ENCODE peak calls at places on chromosomes 13 and 19, in four cellular contexts. One of them, this sample, is unnamed.

GRCh38 chr13:28754698-28755545 is 36.2 kb upstream of the SLC46A3 start:
- DNase-seq in prostate gland: no peak
- DNase-seq in breast epithelium: no peak
- DNase-seq in ovary: no peak
- DNase-seq in this sample: no peak

GRCh38 chr19:1311543-1312091 is 25.9 kb downstream of the EFNA2 start:
- DNase-seq in prostate gland: no peak
- DNase-seq in breast epithelium: no peak
- DNase-seq in ovary: no peak
- DNase-seq in this sample: no peak

GRCh38 chr13:97429681-97430081 is 4.3 kb upstream of the RAP2A start:
- DNase-seq in prostate gland: no peak
- DNase-seq in breast epithelium: no peak
- DNase-seq in ovary: no peak
- DNase-seq in this sample: no peak

GRCh38 chr19:45448887-45449299 is 18.9 kb upstream of the FOSB start:
- DNase-seq in prostate gland: no peak
- DNase-seq in breast epithelium: no peak
- DNase-seq in ovary: no peak
- DNase-seq in this sample: peak

GRCh38 chr13:28495586-28496564 is 947 bp upstream of the FLT1 start:
- DNase-seq in prostate gland: no peak
- DNase-seq in breast epithelium: no peak
- DNase-seq in ovary: no peak
- DNase-seq in this sample: no peak

GRCh38 chr13:51802601-51803000 is 1.4 kb downstream of the DHRS12 start:
- DNase-seq in prostate gland: no peak
- DNase-seq in breast epithelium: no peak
- DNase-seq in ovary: no peak
- DNase-seq in this sample: no peak

GRCh38 chr19:49812452-49812996 is 568 bp downstream of the FUZ start:
- DNase-seq in prostate gland: no peak
- DNase-seq in breast epithelium: no peak
- DNase-seq in ovary: no peak
- DNase-seq in this sample: no peak

GRCh38 chr19:1390594-1391423 is 7.1 kb downstream of the NDUFS7 start:
- DNase-seq in prostate gland: no peak
- DNase-seq in breast epithelium: no peak
- DNase-seq in ovary: no peak
- DNase-seq in this sample: no peak

GRCh38 chr13:60716296-60716695 is 319.3 kb downstream of the TDRD3 start:
- DNase-seq in prostate gland: no peak
- DNase-seq in breast epithelium: no peak
- DNase-seq in ovary: no peak
- DNase-seq in this sample: no peak

GRCh38 chr19:2250765-2251576 is 1.8 kb downstream of the AMH start:
- DNase-seq in prostate gland: no peak
- DNase-seq in breast epithelium: no peak
- DNase-seq in ovary: no peak
- DNase-seq in this sample: no peak

GRCh38 chr13:51726446-51727185 is 77.3 kb downstream of the DHRS12 start:
- DNase-seq in prostate gland: no peak
- DNase-seq in breast epithelium: no peak
- DNase-seq in ovary: no peak
- DNase-seq in this sample: no peak

GRCh38 chr19:41869374-41869955 is 7.6 kb upstream of the CD79A start:
- DNase-seq in prostate gland: no peak
- DNase-seq in breast epithelium: no peak
- DNase-seq in ovary: no peak
- DNase-seq in this sample: no peak

GRCh38 chr13:107941345-107942029 is 273.8 kb downstream of the LIG4 start:
- DNase-seq in prostate gland: no peak
- DNase-seq in breast epithelium: no peak
- DNase-seq in ovary: no peak
- DNase-seq in this sample: no peak

GRCh38 chr19:28319918-28320317 is 893.0 kb downstream of the UQCRFS1 start:
- DNase-seq in prostate gland: no peak
- DNase-seq in breast epithelium: no peak
- DNase-seq in ovary: no peak
- DNase-seq in this sample: no peak

GRCh38 chr19:4722671-4723464 is 774 bp downstream of the DPP9 start:
- DNase-seq in prostate gland: peak
- DNase-seq in breast epithelium: no peak
- DNase-seq in ovary: peak
- DNase-seq in this sample: peak

GRCh38 chr13:76994281-76994680 is 2.4 kb downstream of the CLN5 start:
- DNase-seq in prostate gland: no peak
- DNase-seq in breast epithelium: no peak
- DNase-seq in ovary: no peak
- DNase-seq in this sample: no peak

GRCh38 chr19:3507371-3508120 is 1.4 kb downstream of the FZR1 start:
- DNase-seq in prostate gland: peak
- DNase-seq in breast epithelium: no peak
- DNase-seq in ovary: peak
- DNase-seq in this sample: peak

GRCh38 chr13:20174656-20175405 is 14.0 kb upstream of the GJA3 start:
- DNase-seq in prostate gland: peak
- DNase-seq in breast epithelium: peak
- DNase-seq in ovary: peak
- DNase-seq in this sample: peak

GRCh38 chr19:35139618-35139943 is 957 bp downstream of the FXYD1 start:
- DNase-seq in prostate gland: no peak
- DNase-seq in breast epithelium: no peak
- DNase-seq in ovary: no peak
- DNase-seq in this sample: no peak

GRCh38 chr13:35923347-35923746 is 207.8 kb downstream of the DCLK1 start:
- DNase-seq in prostate gland: no peak
- DNase-seq in breast epithelium: no peak
- DNase-seq in ovary: no peak
- DNase-seq in this sample: no peak

GRCh38 chr19:53545271-53546065 is 7.5 kb downstream of the ZNF331 start:
- DNase-seq in prostate gland: peak
- DNase-seq in breast epithelium: no peak
- DNase-seq in ovary: no peak
- DNase-seq in this sample: no peak

GRCh38 chr13:21846605-21847004 is 175.7 kb downstream of the FGF9 start:
- DNase-seq in prostate gland: no peak
- DNase-seq in breast epithelium: no peak
- DNase-seq in ovary: no peak
- DNase-seq in this sample: no peak

GRCh38 chr13:43805071-43805468 is 18.3 kb upstream of the ENOX1 start:
- DNase-seq in prostate gland: peak
- DNase-seq in breast epithelium: no peak
- DNase-seq in ovary: no peak
- DNase-seq in this sample: no peak

DNA sequence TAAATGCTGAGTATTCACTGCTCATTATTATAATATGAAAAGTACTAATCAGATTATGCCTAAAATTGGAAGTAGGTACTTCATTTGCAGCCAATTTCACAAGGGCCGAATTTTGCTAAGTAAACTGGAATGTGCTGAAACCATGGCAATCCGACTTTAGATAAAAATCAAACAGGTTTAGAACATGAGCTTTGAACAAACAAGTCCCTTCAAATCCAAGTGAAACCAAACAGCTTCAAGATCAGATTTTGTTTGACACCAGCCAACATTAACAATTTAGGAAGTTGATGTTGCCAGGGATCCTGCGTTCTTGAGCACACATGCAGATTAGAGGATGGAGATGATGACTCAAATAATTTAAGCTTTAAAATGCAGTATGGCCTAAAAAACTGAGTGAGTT is 115.5 kb downstream of the ZIC5 start:
- DNase-seq in prostate gland: no peak
- DNase-seq in breast epithelium: no peak
- DNase-seq in ovary: no peak
- DNase-seq in this sample: no peak
- TF ChIP-seq CTCF in prostate gland: no peak
- TF ChIP-seq CTCF in breast epithelium: no peak
- TF ChIP-seq CTCF in ovary: no peak
- TF ChIP-seq CTCF in this sample: no peak

GRCh38 chr19:38055655-38056521 is 148.9 kb downstream of the SIPA1L3 start:
- DNase-seq in prostate gland: no peak
- DNase-seq in breast epithelium: no peak
- DNase-seq in ovary: no peak
- DNase-seq in this sample: no peak

GRCh38 chr19:38056646-38057045 is 149.6 kb downstream of the SIPA1L3 start:
- DNase-seq in prostate gland: no peak
- DNase-seq in breast epithelium: no peak
- DNase-seq in ovary: no peak
- DNase-seq in this sample: no peak

GRCh38 chr19:38059897-38060296 is 152.9 kb downstream of the SIPA1L3 start:
- DNase-seq in prostate gland: peak
- DNase-seq in breast epithelium: no peak
- DNase-seq in ovary: no peak
- DNase-seq in this sample: peak

GRCh38 chr19:38057954-38058690 is 151.1 kb downstream of the SIPA1L3 start:
- DNase-seq in prostate gland: peak
- DNase-seq in breast epithelium: peak
- DNase-seq in ovary: no peak
- DNase-seq in this sample: peak

GRCh38 chr19:38055040-38055439 is 148.0 kb downstream of the SIPA1L3 start:
- DNase-seq in prostate gland: no peak
- DNase-seq in breast epithelium: no peak
- DNase-seq in ovary: no peak
- DNase-seq in this sample: no peak
- TF ChIP-seq POLR2A in prostate gland: no peak
- TF ChIP-seq POLR2A in breast epithelium: no peak
- TF ChIP-seq POLR2A in ovary: no peak
- TF ChIP-seq POLR2A in this sample: no peak

GRCh38 chr13:113211774-113212173 is 2.4 kb downstream of the CUL4A start:
- DNase-seq in prostate gland: no peak
- DNase-seq in breast epithelium: no peak
- DNase-seq in ovary: no peak
- DNase-seq in this sample: no peak
- H3K4me3 ChIP-seq in prostate gland: no peak
- H3K4me3 ChIP-seq in breast epithelium: no peak
- H3K4me3 ChIP-seq in ovary: no peak
- H3K4me3 ChIP-seq in this sample: no peak

GRCh38 chr19:39539165-39539518 is 819 bp downstream of the EID2 start:
- DNase-seq in prostate gland: no peak
- DNase-seq in breast epithelium: no peak
- DNase-seq in ovary: no peak
- DNase-seq in this sample: no peak

GRCh38 chr19:39543477-39543857 is 3.5 kb upstream of the EID2 start:
- DNase-seq in prostate gland: no peak
- DNase-seq in breast epithelium: no peak
- DNase-seq in ovary: no peak
- DNase-seq in this sample: no peak

GRCh38 chr19:39540333-39540673 is 342 bp upstream of the EID2 start:
- DNase-seq in prostate gland: no peak
- DNase-seq in breast epithelium: no peak
- DNase-seq in ovary: no peak
- DNase-seq in this sample: no peak

GRCh38 chr19:39542198-39542597 is 2.2 kb upstream of the EID2 start:
- DNase-seq in prostate gland: no peak
- DNase-seq in breast epithelium: no peak
- DNase-seq in ovary: no peak
- DNase-seq in this sample: no peak

GRCh38 chr19:39539519-39540332 is at the start of gene EID2:
- DNase-seq in prostate gland: peak
- DNase-seq in breast epithelium: peak
- DNase-seq in ovary: peak
- DNase-seq in this sample: peak
- TF ChIP-seq CTCF in prostate gland: peak
- TF ChIP-seq CTCF in breast epithelium: peak
- TF ChIP-seq CTCF in ovary: peak
- TF ChIP-seq CTCF in this sample: peak

GRCh38 chr19:13796301-13797057 is 1.2 kb downstream of the ZSWIM4 start:
- DNase-seq in prostate gland: peak
- DNase-seq in breast epithelium: peak
- DNase-seq in ovary: peak
- DNase-seq in this sample: peak

GRCh38 chr19:13795595-13796300 is 505 bp downstream of the ZSWIM4 start:
- DNase-seq in prostate gland: peak
- DNase-seq in breast epithelium: no peak
- DNase-seq in ovary: no peak
- DNase-seq in this sample: no peak

GRCh38 chr19:13797870-13798269 is 2.6 kb downstream of the ZSWIM4 start:
- DNase-seq in prostate gland: peak
- DNase-seq in breast epithelium: no peak
- DNase-seq in ovary: no peak
- DNase-seq in this sample: no peak

GRCh38 chr19:13794752-13795589 is at the start of gene ZSWIM4:
- DNase-seq in prostate gland: peak
- DNase-seq in breast epithelium: peak
- DNase-seq in ovary: peak
- DNase-seq in this sample: peak

GRCh38 chr19:13797058-13797440 is 1.8 kb downstream of the ZSWIM4 start:
- DNase-seq in prostate gland: no peak
- DNase-seq in breast epithelium: no peak
- DNase-seq in ovary: no peak
- DNase-seq in this sample: no peak
- TF ChIP-seq POLR2A in prostate gland: no peak
- TF ChIP-seq POLR2A in breast epithelium: no peak
- TF ChIP-seq POLR2A in ovary: no peak
- TF ChIP-seq POLR2A in this sample: no peak

GRCh38 chr19:30227661-30228112 is 144.5 kb upstream of the ZNF536 start:
- DNase-seq in prostate gland: peak
- DNase-seq in breast epithelium: peak
- DNase-seq in ovary: peak
- DNase-seq in this sample: peak

GRCh38 chr19:30225615-30226463 is 146.3 kb upstream of the ZNF536 start:
- DNase-seq in prostate gland: no peak
- DNase-seq in breast epithelium: no peak
- DNase-seq in ovary: no peak
- DNase-seq in this sample: no peak

GRCh38 chr19:30227071-30227621 is 145.0 kb upstream of the ZNF536 start:
- DNase-seq in prostate gland: no peak
- DNase-seq in breast epithelium: no peak
- DNase-seq in ovary: no peak
- DNase-seq in this sample: no peak

GRCh38 chr19:30224689-30225606 is 147.2 kb upstream of the ZNF536 start:
- DNase-seq in prostate gland: no peak
- DNase-seq in breast epithelium: no peak
- DNase-seq in ovary: no peak
- DNase-seq in this sample: no peak

GRCh38 chr19:30226464-30227070 is 145.6 kb upstream of the ZNF536 start:
- DNase-seq in prostate gland: no peak
- DNase-seq in breast epithelium: no peak
- DNase-seq in ovary: no peak
- DNase-seq in this sample: no peak
- H3K4me3 ChIP-seq in prostate gland: peak
- H3K4me3 ChIP-seq in breast epithelium: peak
- H3K4me3 ChIP-seq in ovary: peak
- H3K4me3 ChIP-seq in this sample: peak